ENCODE peak calls at places on chromosome 10, in eight cellular contexts. H, T, A, R, G, I, V and O are unnamed samples.

GRCh38 chr10:119323085-119323670 is 115.8 kb downstream of the GRK5 start:
- DNase-seq in G (no peak), H (no peak), V (no peak), I (no peak), R (no peak), T (no peak), A (no peak), O (no peak)

GRCh38 chr10:22624289-22624738 is 90.1 kb downstream of the PIP4K2A start:
- DNase-seq in I (no peak), T (peak), G (peak), R (no peak), A (peak), H (no peak), V (no peak), O (peak)

GRCh38 chr10:97025613-97026242 is 160.0 kb downstream of the SLIT1 start:
- DNase-seq in V (no peak), G (peak), A (peak), R (peak), T (peak), H (peak), I (peak), O (no peak)

GRCh38 chr10:60951272-60951724 is 7.3 kb upstream of the RHOBTB1 start:
- DNase-seq in A (no peak), I (no peak), G (peak), R (no peak), T (peak), V (no peak), H (no peak), O (no peak)

GRCh38 chr10:110411047-110411410 is 86.7 kb upstream of the DUSP5 start:
- DNase-seq in R (no peak), T (peak), V (no peak), A (peak), I (no peak), H (no peak), G (peak), O (no peak)

GRCh38 chr10:101354584-101355070 is 662 bp downstream of the BTRC start:
- DNase-seq in V (no peak), I (no peak), R (no peak), G (no peak), T (no peak), A (peak), H (peak), O (no peak)

GRCh38 chr10:102072867-102073527 is 7.8 kb downstream of the HPS6 start:
- DNase-seq in A (peak), G (peak), H (peak), I (peak), V (no peak), T (peak), R (peak), O (peak)

GRCh38 chr10:4847580-4848020 is 21.6 kb downstream of the AKR1E2 start:
- DNase-seq in I (no peak), R (no peak), V (no peak), G (peak), A (peak), H (no peak), T (peak), O (peak)

GRCh38 chr10:85524001-85524400 is 842.6 kb downstream of the GRID1 start:
- DNase-seq in V (no peak), A (no peak), R (no peak), I (no peak), H (no peak), G (no peak), T (no peak), O (no peak)

GRCh38 chr10:73076361-73077183 is 20.1 kb downstream of the P4HA1 start:
- DNase-seq in T (peak), I (no peak), A (peak), H (no peak), R (no peak), V (no peak), G (peak), O (peak)

GRCh38 chr10:89283988-89284475 is 17.8 kb upstream of the IFIT2 start:
- DNase-seq in A (no peak), T (peak), I (no peak), R (peak), H (no peak), V (no peak), G (peak), O (no peak)

GRCh38 chr10:49398000-49398861 is 2.3 kb upstream of the DRGX start:
- DNase-seq in V (peak), T (peak), I (peak), R (peak), A (peak), G (peak), H (peak), O (no peak)

GRCh38 chr10:36096571-36096970 is 454.5 kb upstream of the FZD8 start:
- DNase-seq in G (no peak), T (peak), A (peak), I (no peak), R (no peak), V (no peak), H (no peak), O (no peak)

GRCh38 chr10:89591796-89592271 is 53.2 kb downstream of the PANK1 start:
- DNase-seq in R (no peak), A (peak), V (no peak), G (peak), H (no peak), I (no peak), T (peak), O (no peak)

GRCh38 chr10:110556993-110557601 is 10.4 kb upstream of the SMC3 start:
- DNase-seq in I (no peak), A (peak), G (peak), T (peak), H (peak), R (no peak), V (no peak), O (no peak)

GRCh38 chr10:110056822-110057221 is 49.0 kb downstream of the ADD3 start:
- DNase-seq in V (no peak), G (peak), R (no peak), T (peak), H (no peak), I (no peak), A (no peak), O (peak)

GRCh38 chr10:47264797-47265281 is 35.2 kb upstream of the GDF10 start:
- DNase-seq in H (no peak), V (no peak), I (peak), T (no peak), G (no peak), A (no peak), R (no peak), O (no peak)

GRCh38 chr10:95604630-95605029 is 43.5 kb upstream of the SORBS1 start:
- DNase-seq in T (no peak), G (no peak), A (no peak), I (no peak), V (no peak), H (no peak), R (no peak), O (no peak)

GRCh38 chr10:33570495-33570894 is 236.0 kb upstream of the NRP1 start:
- DNase-seq in H (no peak), A (no peak), T (no peak), I (no peak), R (no peak), V (no peak), G (no peak), O (no peak)

GRCh38 chr10:6231146-6231545 is 28.4 kb downstream of the PFKFB3 start:
- DNase-seq in H (no peak), T (no peak), R (no peak), G (no peak), I (no peak), V (no peak), A (no peak), O (no peak)

GRCh38 chr10:92187101-92187500 is 103.8 kb downstream of the CPEB3 start:
- DNase-seq in G (no peak), A (no peak), R (no peak), V (no peak), T (no peak), I (no peak), H (no peak), O (no peak)

GRCh38 chr10:49761789-49762565 is at the start of gene OGDHL:
- DNase-seq in R (no peak), A (peak), T (peak), V (peak), H (peak), G (peak), I (no peak), O (no peak)

GRCh38 chr10:70277396-70278030 is 6.3 kb downstream of the NPFFR1 start:
- DNase-seq in V (no peak), R (no peak), G (no peak), I (no peak), A (no peak), T (no peak), H (no peak), O (no peak)

GRCh38 chr10:13272164-13272571 is 27.7 kb downstream of the PHYH start:
- DNase-seq in A (no peak), G (peak), H (no peak), T (peak), V (peak), I (no peak), R (peak), O (no peak)

GRCh38 chr10:33273295-33274002 is 61.0 kb downstream of the NRP1 start:
- DNase-seq in R (peak), T (peak), A (peak), V (peak), H (peak), G (peak), I (peak), O (peak)

GRCh38 chr10:122159159-122159970 is 111.7 kb upstream of the BTBD16 start:
- DNase-seq in R (no peak), I (no peak), A (no peak), H (no peak), T (peak), V (peak), G (no peak), O (no peak)

GRCh38 chr10:71463111-71463510 is 66.4 kb downstream of the CDH23 start:
- DNase-seq in V (no peak), I (no peak), T (no peak), H (no peak), R (no peak), G (no peak), A (no peak), O (no peak)

GRCh38 chr10:123583639-123584418 is 82.3 kb upstream of the GPR26 start:
- DNase-seq in V (peak), R (peak), G (peak), H (peak), T (peak), A (peak), I (peak), O (peak)

GRCh38 chr10:103154464-103155299 is 38.4 kb downstream of the NT5C2 start:
- DNase-seq in V (no peak), R (no peak), A (no peak), I (no peak), H (no peak), G (peak), T (no peak), O (no peak)

GRCh38 chr10:68900427-68901105 is 549 bp upstream of the DDX50 start:
- DNase-seq in G (no peak), A (peak), V (peak), I (peak), H (no peak), T (peak), R (peak), O (peak)

GRCh38 chr10:3396116-3396515 is 223.5 kb upstream of the PITRM1 start:
- DNase-seq in V (no peak), H (no peak), R (no peak), G (no peak), A (no peak), T (no peak), I (no peak), O (no peak)

GRCh38 chr10:119211176-119211575 is 3.8 kb downstream of the GRK5 start:
- DNase-seq in R (no peak), V (no peak), G (peak), H (no peak), T (peak), A (no peak), I (no peak), O (peak)

GRCh38 chr10:110376021-110376773 is 71.5 kb upstream of the SMNDC1 start:
- DNase-seq in R (no peak), I (peak), V (no peak), A (no peak), G (no peak), T (no peak), H (no peak), O (no peak)

GRCh38 chr10:120005408-120006280 is 113.1 kb downstream of the SEC23IP start:
- DNase-seq in T (no peak), G (no peak), H (peak), A (no peak), I (no peak), V (no peak), R (no peak), O (no peak)

GRCh38 chr10:14374745-14375445 is 44.2 kb upstream of the FRMD4A start:
- DNase-seq in A (no peak), I (no peak), R (no peak), V (no peak), T (peak), G (no peak), H (no peak), O (no peak)

GRCh38 chr10:119253433-119254174 is 46.2 kb downstream of the GRK5 start:
- DNase-seq in G (peak), A (peak), T (peak), R (peak), V (no peak), I (peak), H (no peak), O (peak)

GRCh38 chr10:47266602-47267001 is 33.4 kb upstream of the GDF10 start:
- DNase-seq in G (no peak), V (no peak), H (no peak), A (no peak), I (no peak), R (no peak), T (no peak), O (no peak)

GRCh38 chr10:122232781-122233180 is 38.3 kb upstream of the BTBD16 start:
- DNase-seq in R (no peak), H (no peak), G (peak), T (peak), I (no peak), A (peak), V (no peak), O (peak)

GRCh38 chr10:69434926-69435325 is 16.3 kb upstream of the TSPAN15 start:
- DNase-seq in R (no peak), V (no peak), I (no peak), H (no peak), T (no peak), A (no peak), G (no peak), O (no peak)

GRCh38 chr10:71637305-71637704 is 82.3 kb downstream of the C10orf105 start:
- DNase-seq in H (no peak), R (no peak), T (no peak), A (no peak), I (no peak), V (no peak), G (no peak), O (no peak)

DNA sequence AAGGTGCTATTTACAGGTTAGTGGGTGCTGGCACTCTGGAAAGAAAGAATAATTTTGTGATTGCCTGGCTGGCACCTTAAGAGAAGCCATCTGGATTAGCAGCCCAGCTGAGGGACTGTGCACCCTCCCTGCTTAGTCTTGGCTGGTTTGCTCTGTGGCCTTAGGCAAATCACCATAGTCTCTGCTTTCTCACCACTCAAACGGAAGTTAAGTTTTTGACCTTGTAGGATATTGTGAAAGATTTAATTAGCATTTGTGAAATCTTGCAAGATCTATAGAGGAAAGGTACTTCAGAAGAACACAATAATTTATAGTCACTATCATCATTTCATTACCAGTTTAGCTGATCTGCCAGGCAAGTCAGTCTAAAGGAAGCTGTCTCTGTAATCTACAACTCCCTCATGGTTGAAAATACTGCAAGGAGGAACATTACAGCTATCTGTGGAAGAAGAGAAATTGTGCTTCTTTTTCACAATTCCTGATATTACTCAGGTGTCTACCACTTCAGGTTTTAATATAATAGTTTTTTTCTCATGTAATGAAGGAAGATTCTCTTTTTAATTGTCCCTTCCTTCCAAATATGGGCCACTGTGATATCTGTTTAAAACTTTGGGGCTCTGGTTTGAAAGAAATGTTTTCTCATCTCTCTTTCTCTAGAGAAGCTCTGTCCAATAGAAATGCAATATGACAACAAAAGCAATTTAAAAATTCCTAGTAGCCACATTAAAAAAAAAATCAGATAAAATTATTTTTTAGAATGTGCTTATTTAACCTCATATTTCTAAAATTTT is 219.6 kb downstream of the PTEN start:
- DNase-seq in T (no peak), R (no peak), G (no peak), A (no peak), I (no peak), H (no peak), V (no peak), O (no peak)
- H3K4me3 ChIP-seq in T (no peak), R (no peak), G (no peak), A (no peak), I (no peak), H (no peak), V (no peak), O (no peak)

GRCh38 chr10:37976880-37977203 is 395 bp upstream of the ZNF25 start:
- DNase-seq in H (no peak), V (no peak), T (no peak), I (no peak), G (no peak), R (no peak), A (no peak), O (no peak)
- H3K4me3 ChIP-seq in H (no peak), V (peak), T (peak), I (peak), G (peak), R (peak), A (peak), O (peak)

DNA sequence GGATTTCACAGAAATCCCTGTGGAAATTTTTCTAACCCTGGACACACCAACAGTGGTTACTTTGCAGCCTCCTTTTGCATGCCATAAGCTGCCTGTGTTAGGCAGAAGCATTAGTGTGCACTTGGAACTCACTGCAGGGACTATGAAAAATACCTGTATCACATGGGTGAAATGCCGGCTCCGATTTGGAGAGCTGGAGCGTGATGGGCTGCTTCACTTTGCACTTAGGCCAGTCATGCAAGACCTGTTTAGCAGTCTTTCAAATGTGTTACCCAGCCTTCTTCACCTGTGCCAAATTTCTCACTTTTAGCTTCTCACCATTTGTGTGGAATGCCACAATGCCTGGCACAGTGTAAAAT is 11.3 kb downstream of the NCOA4 start:
- DNase-seq in I (no peak), T (no peak), R (no peak), G (no peak), H (no peak), A (no peak), V (no peak), O (no peak)
- H3K4me3 ChIP-seq in I (no peak), T (no peak), R (peak), G (no peak), H (no peak), A (no peak), V (peak), O (no peak)

GRCh38 chr10:28125701-28126100 is 126.8 kb upstream of the ODAD2 start:
- DNase-seq in I (no peak), V (no peak), R (no peak), H (no peak), T (peak), G (peak), A (peak), O (peak)

GRCh38 chr10:28120043-28120749 is 121.3 kb upstream of the ODAD2 start:
- DNase-seq in R (no peak), I (no peak), G (peak), A (no peak), H (no peak), V (no peak), T (no peak), O (no peak)

GRCh38 chr10:28118985-28119628 is 120.2 kb upstream of the ODAD2 start:
- DNase-seq in T (no peak), I (no peak), R (no peak), H (no peak), V (no peak), A (no peak), G (no peak), O (no peak)

DNA sequence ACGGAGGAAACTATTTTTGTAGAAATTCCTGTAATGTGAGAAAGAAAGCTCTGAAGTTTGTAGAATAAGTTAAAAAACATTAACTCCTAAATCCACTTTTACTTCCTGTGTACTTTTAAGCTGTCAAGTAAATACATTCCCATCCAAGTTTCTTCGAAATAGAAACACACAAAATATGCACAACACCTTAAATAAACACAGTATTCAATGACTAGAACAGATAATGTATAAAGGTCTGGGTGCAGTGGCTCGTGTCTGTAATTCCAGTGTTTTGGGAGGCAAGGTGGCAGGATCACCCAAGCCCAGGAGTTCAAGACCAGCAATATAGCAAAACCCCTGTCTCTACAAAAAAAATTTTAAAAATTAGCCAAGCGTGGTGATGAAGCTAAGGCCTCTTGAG is 121.9 kb upstream of the ODAD2 start:
- DNase-seq in T (no peak), A (no peak), R (no peak), H (no peak), I (no peak), V (no peak), G (no peak), O (no peak)
- H3K4me3 ChIP-seq in T (no peak), A (no peak), R (no peak), H (no peak), I (no peak), V (no peak), G (no peak), O (no peak)

DNA sequence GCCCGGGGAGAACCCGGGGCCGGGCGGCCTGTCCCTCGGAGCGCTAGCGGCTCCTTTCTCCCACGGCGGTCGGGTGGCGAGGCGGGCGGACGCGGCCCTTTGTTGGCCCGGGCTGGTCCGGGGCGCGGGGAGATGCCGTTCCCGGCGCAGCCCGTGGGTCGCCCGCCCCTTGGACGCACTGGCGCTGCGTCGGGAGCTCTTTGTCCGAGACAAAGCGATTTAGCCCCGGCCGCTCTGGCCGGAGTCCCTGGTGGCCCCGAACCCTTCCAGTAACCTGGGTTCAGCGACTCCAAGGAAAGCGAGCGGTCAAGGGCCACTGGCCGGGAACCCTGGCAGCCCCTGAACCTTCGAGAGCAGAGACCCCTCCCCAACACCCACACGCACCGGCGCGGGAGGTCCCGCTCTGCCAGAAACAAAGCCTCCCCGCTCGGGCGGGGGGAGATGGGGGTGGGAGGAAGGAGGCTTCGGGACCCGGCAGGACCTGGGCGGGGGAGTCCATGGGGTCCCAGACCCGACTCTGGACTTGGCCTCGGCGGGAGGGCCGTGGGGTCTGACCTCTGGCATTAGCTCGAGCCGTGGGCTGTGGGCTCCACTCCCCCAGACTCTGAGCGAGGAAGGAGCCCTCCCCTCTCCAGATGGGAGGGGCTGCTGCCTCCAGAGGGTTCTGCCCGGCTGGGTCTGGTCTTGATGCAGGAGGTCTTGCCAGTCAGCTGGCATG is 832 bp downstream of the DPYSL4 start:
- DNase-seq in I (no peak), T (no peak), G (no peak), V (peak), A (no peak), H (no peak), R (no peak), O (no peak)
- H3K4me3 ChIP-seq in I (no peak), T (peak), G (peak), V (peak), A (peak), H (peak), R (peak), O (peak)